ENCODE peak calls at places on chromosomes 12 and 14, in four cellular contexts. G is WTC11, F is HepG2, N is GM12878. O is an unnamed sample.

GRCh38 chr14:72898448-72898847 is 4.5 kb upstream of the DPF3 start:
- DNase-seq in G (no peak), F (no peak), N (no peak), O (no peak)

GRCh38 chr14:61188936-61189808 is 92.0 kb downstream of the TMEM30B start:
- DNase-seq in G (peak; percentile 86), F (peak; percentile 48), N (no peak), O (peak; percentile 29)

GRCh38 chr12:120262852-120263724 is 2.4 kb downstream of the PXN start:
- DNase-seq in G (no peak), F (no peak), N (no peak), O (no peak)

GRCh38 chr12:111446044-111446581 is 40.4 kb downstream of the SH2B3 start:
- DNase-seq in G (peak; percentile 64), F (no peak), N (no peak), O (peak; percentile 42)

GRCh38 chr12:122060069-122060468 is 18.5 kb upstream of the MLXIP start:
- DNase-seq in G (no peak), F (no peak), N (no peak), O (no peak)

GRCh38 chr12:105705765-105706164 is 375.3 kb downstream of the C12orf75 start:
- DNase-seq in G (peak; percentile 67), F (peak; percentile 36), N (no peak), O (peak; percentile 25)

GRCh38 chr12:10904686-10905085 is 4.7 kb downstream of the TAS2R13 start:
- DNase-seq in G (no peak), F (no peak), N (no peak), O (no peak)

GRCh38 chr12:65528127-65528526 is 249.6 kb downstream of the MSRB3 start:
- DNase-seq in G (no peak), F (no peak), N (no peak), O (no peak)

GRCh38 chr12:74449872-74450271 is 87.8 kb upstream of the ATXN7L3B start:
- DNase-seq in G (no peak), F (no peak), N (no peak), O (no peak)

GRCh38 chr14:31419179-31420012 is 954 bp downstream of the HEATR5A start:
- DNase-seq in G (no peak), F (no peak), N (no peak), O (no peak)

GRCh38 chr12:39127401-39127800 is 222.0 kb upstream of the CPNE8 start:
- DNase-seq in G (no peak), F (peak; percentile 3), N (no peak), O (no peak)
- TF ChIP-seq CBFB in G (no peak), F (no peak), N (no peak), O (no peak)

GRCh38 chr12:47980779-47981495 is 17.5 kb downstream of the TMEM106C start:
- DNase-seq in G (no peak), F (no peak), N (no peak), O (no peak)

GRCh38 chr12:47982770-47983169 is 19.4 kb downstream of the TMEM106C start:
- DNase-seq in G (no peak), F (no peak), N (no peak), O (no peak)

GRCh38 chr12:47980172-47980571 is 16.8 kb downstream of the TMEM106C start:
- DNase-seq in G (no peak), F (no peak), N (no peak), O (no peak)

GRCh38 chr12:47982311-47982710 is 18.9 kb downstream of the TMEM106C start:
- DNase-seq in G (no peak), F (no peak), N (no peak), O (no peak)

DNA sequence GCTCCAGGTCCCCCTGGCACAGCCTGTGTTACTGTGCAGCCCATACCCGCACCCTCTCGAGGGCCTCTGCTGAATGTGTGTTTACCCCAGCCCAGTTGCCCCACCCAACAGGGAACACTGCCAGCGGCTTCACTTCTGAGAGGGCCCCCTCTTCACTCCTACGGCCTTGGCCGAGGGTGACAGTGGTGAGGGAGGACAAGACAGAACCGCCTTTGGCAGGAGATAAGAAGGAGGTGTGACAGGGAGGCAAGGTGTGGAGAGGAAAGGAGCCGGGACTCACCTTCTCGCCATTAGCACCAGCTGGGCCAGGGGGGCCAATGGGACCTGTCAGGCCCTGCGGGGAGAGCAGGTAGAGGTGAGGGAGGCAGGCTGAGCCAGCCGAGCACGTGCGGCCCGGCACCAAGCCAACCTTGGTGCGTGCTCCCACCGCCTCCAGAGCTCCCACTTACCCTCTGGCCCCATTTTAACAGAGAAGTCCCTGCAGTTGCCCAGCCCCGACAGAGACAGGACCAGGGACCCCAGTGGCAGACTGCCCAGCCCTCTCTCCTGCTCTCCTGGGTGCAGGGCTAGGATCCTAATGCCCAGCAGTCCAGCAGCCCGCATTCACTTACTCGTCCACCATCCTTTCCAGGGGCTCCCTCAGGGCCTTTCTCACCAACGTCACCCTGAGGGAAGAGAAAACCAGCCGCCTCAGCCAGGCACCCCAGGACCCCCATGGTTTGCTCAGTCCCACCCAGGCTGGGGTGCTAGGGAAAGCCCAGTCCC is 18.3 kb downstream of the TMEM106C start:
- DNase-seq in G (no peak), F (peak; percentile 34), N (no peak), O (no peak)
- TF ChIP-seq CBFB in G (no peak), F (no peak), N (no peak), O (no peak)

GRCh38 chr14:96792003-96792402 is 5.2 kb upstream of the VRK1 start:
- DNase-seq in G (no peak), F (no peak), N (no peak), O (no peak)
- TF ChIP-seq CBFB in G (no peak), F (no peak), N (no peak), O (no peak)

DNA sequence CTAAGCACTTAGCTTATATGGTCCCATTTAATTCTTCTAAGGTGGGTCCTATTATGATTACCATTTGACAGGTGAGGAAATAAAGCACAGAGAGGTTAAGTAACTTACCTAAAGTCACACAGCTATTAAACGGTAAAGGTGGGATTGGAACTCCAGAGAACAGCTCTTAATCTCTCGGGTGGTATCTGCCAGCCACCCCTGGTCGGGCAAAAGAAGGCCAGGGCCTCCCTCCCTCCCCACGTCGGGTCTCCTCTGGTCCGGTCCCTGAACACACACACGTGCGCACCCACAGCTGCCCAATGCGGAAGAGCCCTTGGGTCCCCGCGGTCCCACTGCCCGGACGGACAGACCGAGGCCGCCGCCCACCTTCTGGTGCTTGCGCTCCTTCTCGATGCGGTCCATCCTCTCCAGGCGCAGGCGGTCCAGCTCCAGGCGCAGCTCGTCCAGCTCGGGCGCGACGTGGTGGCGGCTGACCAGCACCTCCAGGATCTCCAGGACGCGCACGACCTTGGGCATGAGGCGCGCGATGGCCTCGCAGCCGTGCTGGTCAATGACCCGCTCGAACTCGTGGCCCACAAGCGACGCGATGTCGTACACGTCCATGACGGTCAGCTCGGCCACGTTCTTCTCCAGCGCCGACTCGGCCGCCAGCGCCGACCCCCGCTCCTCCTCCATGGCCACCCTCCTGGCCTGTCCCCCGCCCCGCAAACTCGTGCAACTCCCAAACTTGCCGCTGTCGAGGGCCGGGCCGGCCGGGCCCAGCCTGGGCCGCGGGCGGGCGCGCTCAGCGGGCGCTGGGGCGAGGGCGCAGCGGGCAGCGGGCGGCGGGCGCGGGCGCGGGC is 490 bp downstream of the RILPL1 start:
- DNase-seq in G (peak; percentile 71), F (peak; percentile 27), N (no peak), O (peak; percentile 54)
- TF ChIP-seq CBFB in G (no peak), F (peak; percentile 73), N (no peak), O (peak; percentile 87)

GRCh38 chr12:34215213-34215892 is 193.1 kb downstream of the ALG10 start:
- DNase-seq in G (no peak), F (no peak), N (no peak), O (no peak)

GRCh38 chr12:34215893-34216285 is 193.6 kb downstream of the ALG10 start:
- DNase-seq in G (no peak), F (no peak), N (no peak), O (no peak)

GRCh38 chr12:34218193-34219045 is 196.1 kb downstream of the ALG10 start:
- DNase-seq in G (peak; percentile 47), F (peak; percentile 64), N (peak; percentile 1), O (peak; percentile 46)

GRCh38 chr12:34217660-34218059 is 195.4 kb downstream of the ALG10 start:
- DNase-seq in G (no peak), F (no peak), N (no peak), O (no peak)

DNA sequence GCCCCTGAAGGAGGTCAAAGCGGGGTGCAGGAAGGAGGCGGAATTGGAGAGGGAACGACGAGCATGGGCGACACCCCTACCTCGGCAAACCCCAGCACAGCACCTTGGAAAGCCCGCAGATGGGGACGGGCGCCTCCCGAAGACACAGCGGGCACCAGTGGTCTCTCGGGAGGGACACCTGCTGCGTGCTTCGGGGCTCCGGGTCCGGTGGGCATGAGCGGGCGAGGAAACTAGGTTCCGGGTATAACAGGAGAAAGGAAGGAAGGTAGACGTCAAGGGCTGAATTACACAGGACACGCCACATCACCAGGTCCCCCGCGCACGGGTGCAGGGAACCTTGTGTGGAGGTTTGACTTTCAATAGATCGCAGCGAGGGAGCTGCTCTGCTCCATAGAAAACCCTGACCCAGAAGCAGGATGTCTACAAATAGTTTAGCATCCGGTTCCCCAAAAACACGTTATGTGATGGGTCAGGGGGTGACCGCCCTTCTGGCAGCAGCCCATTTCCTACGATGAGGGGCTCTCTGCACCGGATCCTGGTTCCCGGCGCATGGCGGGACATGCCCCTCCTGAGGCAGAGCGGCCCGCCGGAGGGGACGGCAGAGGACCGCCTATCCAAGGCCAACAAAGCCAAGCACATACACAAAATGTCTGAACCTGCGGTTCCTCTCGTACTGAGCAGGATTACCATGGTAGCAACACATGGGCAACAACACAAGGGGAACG is 196.9 kb downstream of the ALG10 start:
- DNase-seq in G (no peak), F (no peak), N (no peak), O (no peak)
- TF ChIP-seq CBFB in G (no peak), F (no peak), N (no peak), O (no peak)

GRCh38 chr12:76031081-76031413 is 529 bp downstream of the PHLDA1 start:
- DNase-seq in G (no peak), F (no peak), N (no peak), O (no peak)
- TF ChIP-seq CBFB in G (no peak), F (no peak), N (no peak), O (no peak)

O was measured in K562.